ENCODE peak calls at places on chromosome 3, in four cellular contexts. One of them, this sample, is unnamed.

GRCh38 chr3:18499256-18499655 is 74.1 kb upstream of the SATB1 start:
- DNase-seq in DND-41: peak; percentile 67
- DNase-seq in HFFc6: no peak
- DNase-seq in Kasumi-1: peak; percentile 26
- DNase-seq in this sample: peak; percentile 34

GRCh38 chr3:194871864-194872668 is 186.4 kb downstream of the FAM43A start:
- DNase-seq in DND-41: no peak
- DNase-seq in HFFc6: peak; percentile 65
- DNase-seq in Kasumi-1: no peak
- DNase-seq in this sample: no peak

GRCh38 chr3:159928071-159928491 is 60.6 kb upstream of the IL12A start:
- DNase-seq in DND-41: no peak
- DNase-seq in HFFc6: peak; percentile 38
- DNase-seq in Kasumi-1: no peak
- DNase-seq in this sample: no peak

GRCh38 chr3:141289228-141289772 is 57.7 kb downstream of the PXYLP1 start:
- DNase-seq in DND-41: no peak
- DNase-seq in HFFc6: no peak
- DNase-seq in Kasumi-1: no peak
- DNase-seq in this sample: no peak

GRCh38 chr3:155704041-155704440 is 40.8 kb downstream of the PLCH1 start:
- DNase-seq in DND-41: no peak
- DNase-seq in HFFc6: no peak
- DNase-seq in Kasumi-1: no peak
- DNase-seq in this sample: no peak

GRCh38 chr3:118793176-118793575 is 241.5 kb downstream of the IGSF11 start:
- DNase-seq in DND-41: no peak
- DNase-seq in HFFc6: no peak
- DNase-seq in Kasumi-1: no peak
- DNase-seq in this sample: no peak

GRCh38 chr3:128359060-128359664 is 107.5 kb downstream of the DNAJB8 start:
- DNase-seq in DND-41: no peak
- DNase-seq in HFFc6: no peak
- DNase-seq in Kasumi-1: no peak
- DNase-seq in this sample: no peak

GRCh38 chr3:119649764-119650163 is 10.6 kb downstream of the POPDC2 start:
- DNase-seq in DND-41: no peak
- DNase-seq in HFFc6: no peak
- DNase-seq in Kasumi-1: no peak
- DNase-seq in this sample: no peak

GRCh38 chr3:34783881-34784280 is 855.4 kb upstream of the ARPP21 start:
- DNase-seq in DND-41: no peak
- DNase-seq in HFFc6: no peak
- DNase-seq in Kasumi-1: no peak
- DNase-seq in this sample: peak; percentile 12

GRCh38 chr3:20668411-20668810 is 482.4 kb upstream of the SGO1 start:
- DNase-seq in DND-41: no peak
- DNase-seq in HFFc6: no peak
- DNase-seq in Kasumi-1: no peak
- DNase-seq in this sample: no peak

GRCh38 chr3:141648055-141648910 is 89.8 kb upstream of the RNF7 start:
- DNase-seq in DND-41: peak; percentile 40
- DNase-seq in HFFc6: no peak
- DNase-seq in Kasumi-1: no peak
- DNase-seq in this sample: no peak

GRCh38 chr3:45105855-45106655 is 40.1 kb downstream of the CDCP1 start:
- DNase-seq in DND-41: peak; percentile 90
- DNase-seq in HFFc6: peak; percentile 82
- DNase-seq in Kasumi-1: peak; percentile 7
- DNase-seq in this sample: peak; percentile 51

GRCh38 chr3:24245056-24245455 is 249.6 kb downstream of the THRB start:
- DNase-seq in DND-41: no peak
- DNase-seq in HFFc6: no peak
- DNase-seq in Kasumi-1: no peak
- DNase-seq in this sample: no peak

GRCh38 chr3:157201648-157202278 is 41.8 kb upstream of the CCNL1 start:
- DNase-seq in DND-41: no peak
- DNase-seq in HFFc6: peak; percentile 44
- DNase-seq in Kasumi-1: peak; percentile 78
- DNase-seq in this sample: peak; percentile 4

GRCh38 chr3:156820687-156821070 is 5.5 kb upstream of the LEKR1 start:
- DNase-seq in DND-41: no peak
- DNase-seq in HFFc6: no peak
- DNase-seq in Kasumi-1: no peak
- DNase-seq in this sample: peak; percentile 39

GRCh38 chr3:194773216-194773615 is 87.5 kb downstream of the FAM43A start:
- DNase-seq in DND-41: no peak
- DNase-seq in HFFc6: peak; percentile 13
- DNase-seq in Kasumi-1: no peak
- DNase-seq in this sample: no peak